ENCODE peak calls at places on chromosome 15, in five cellular contexts. U, P, Z, C and A are unnamed samples.

GRCh38 chr15:77630064-77630463 is 2.6 kb downstream of the LINGO1 start:
- DNase-seq in Z (no peak), U (no peak), C (no peak), P (no peak), A (no peak)

GRCh38 chr15:73029003-73029527 is 23.2 kb upstream of the NEO1 start:
- DNase-seq in U (no peak), C (no peak), P (no peak), Z (no peak), A (no peak)

GRCh38 chr15:74228723-74229081 is 7.4 kb upstream of the CCDC33 start:
- DNase-seq in U (no peak), P (no peak), Z (no peak), C (no peak), A (no peak)

GRCh38 chr15:40379853-40380252 is 2.7 kb upstream of the KNSTRN start:
- DNase-seq in C (peak; percentile 95), Z (no peak), P (peak; percentile 95), U (peak; percentile 61), A (peak; percentile 94)

GRCh38 chr15:77846360-77846759 is 213.6 kb upstream of the LINGO1 start:
- DNase-seq in U (no peak), C (no peak), Z (no peak), P (no peak), A (no peak)

GRCh38 chr15:90869601-90870353 is 1.4 kb downstream of the FURIN start:
- DNase-seq in U (no peak), P (peak; percentile 85), Z (no peak), C (peak; percentile 80), A (peak; percentile 76)

GRCh38 chr15:101608182-101608581 is 44.0 kb downstream of the TM2D3 start:
- DNase-seq in P (no peak), C (no peak), U (no peak), Z (no peak), A (no peak)

GRCh38 chr15:74191798-74192197 is 10.8 kb downstream of the STRA6 start:
- DNase-seq in Z (no peak), P (no peak), U (no peak), C (no peak), A (no peak)

GRCh38 chr15:77476999-77477398 is 56.3 kb downstream of the HMG20A start:
- DNase-seq in C (no peak), Z (no peak), P (no peak), U (no peak), A (no peak)

GRCh38 chr15:77346637-77347036 is 73.3 kb downstream of the PEAK1 start:
- DNase-seq in U (no peak), P (no peak), Z (peak; percentile 77), C (no peak), A (no peak)

GRCh38 chr15:75861750-75862402 is 18.6 kb downstream of the UBE2Q2 start:
- DNase-seq in U (no peak), C (no peak), Z (no peak), P (peak; percentile 24), A (no peak)